ENCODE peak calls at places on chromosomes 2 and 18, in six cellular contexts. E is gastrocnemius medialis, P is SJSA1, W is heart right ventricle, Z is adrenal gland, S is OCI-LY7. T is an unnamed sample. For H3K9me3 and H3K36me3, the result is how much of the 10 kb centered on the place peaks cover.

GRCh38 chr2:43224131-43224570 is 2.3 kb downstream of the ZFP36L2 start:
- DNase-seq in E (peak), P (peak), W (peak), Z (peak), S (peak), T (no peak)

GRCh38 chr18:59662008-59662701 is 35.1 kb downstream of the CCBE1 start:
- DNase-seq in E (no peak), P (peak), W (no peak), Z (no peak), S (no peak), T (no peak)

GRCh38 chr18:39951321-39951720 is 2003.7 kb upstream of the PIK3C3 start:
- DNase-seq in E (no peak), P (no peak), W (no peak), Z (no peak), S (no peak), T (no peak)

GRCh38 chr2:152155209-152155608 is 20.4 kb downstream of the STAM2 start:
- DNase-seq in E (no peak), P (no peak), W (no peak), Z (no peak), S (no peak), T (no peak)

GRCh38 chr18:59518705-59519104 is 159.6 kb upstream of the LMAN1 start:
- DNase-seq in E (no peak), P (no peak), W (no peak), Z (no peak), S (no peak), T (no peak)

GRCh38 chr2:10028407-10028987 is 14.9 kb upstream of the KLF11 start:
- DNase-seq in E (no peak), P (no peak), W (no peak), Z (no peak), S (peak), T (no peak)

GRCh38 chr2:45821558-45822271 is 170.2 kb downstream of the PRKCE start:
- DNase-seq in E (peak), P (peak), W (peak), Z (peak), S (no peak), T (no peak)

GRCh38 chr2:10431797-10432196 is 16.3 kb downstream of the ODC1 start:
- DNase-seq in E (no peak), P (no peak), W (no peak), Z (no peak), S (no peak), T (no peak)

GRCh38 chr18:3995476-3996102 is 459.5 kb downstream of the DLGAP1 start:
- DNase-seq in E (no peak), P (peak), W (no peak), Z (peak), S (peak), T (peak)

GRCh38 chr2:218286570-218287459 is 5.5 kb downstream of the TMBIM1 start:
- DNase-seq in E (peak), P (peak), W (peak), Z (peak), S (peak), T (peak)

GRCh38 chr2:108877506-108877905 is 90.9 kb downstream of the CCDC138 start:
- DNase-seq in E (no peak), P (no peak), W (no peak), Z (no peak), S (no peak), T (no peak)

GRCh38 chr2:150674283-150674682 is 186.8 kb upstream of the RND3 start:
- DNase-seq in E (no peak), P (no peak), W (no peak), Z (no peak), S (no peak), T (no peak)

GRCh38 chr2:122236152-122236892 is 480.9 kb downstream of the TSN start:
- DNase-seq in E (peak), P (no peak), W (no peak), Z (peak), S (no peak), T (no peak)

GRCh38 chr2:151439127-151439526 is 29.4 kb downstream of the RIF1 start:
- DNase-seq in E (no peak), P (no peak), W (no peak), Z (no peak), S (no peak), T (no peak)

GRCh38 chr2:191245046-191245868 is at the start of gene MYO1B:
- DNase-seq in E (no peak), P (peak), W (peak), Z (no peak), S (no peak), T (peak)

GRCh38 chr18:13703899-13704298 is 22.5 kb downstream of the FAM210A start:
- DNase-seq in E (no peak), P (peak), W (no peak), Z (no peak), S (peak), T (no peak)

GRCh38 chr2:109174214-109174613 is 45.2 kb downstream of the SH3RF3 start:
- DNase-seq in E (no peak), P (no peak), W (no peak), Z (no peak), S (no peak), T (peak)

GRCh38 chr2:35410431-35411061 is 945.0 kb upstream of the CRIM1 start:
- DNase-seq in E (no peak), P (peak), W (peak), Z (peak), S (peak), T (no peak)

GRCh38 chr18:8963876-8964275 is 138.6 kb upstream of the NDUFV2 start:
- DNase-seq in E (no peak), P (no peak), W (no peak), Z (no peak), S (no peak), T (no peak)

GRCh38 chr2:85540131-85540587 is 1.2 kb downstream of the MAT2A start:
- DNase-seq in E (no peak), P (peak), W (no peak), Z (no peak), S (no peak), T (no peak)

GRCh38 chr2:9685637-9686036 is 54.8 kb upstream of the YWHAQ start:
- DNase-seq in E (no peak), P (no peak), W (no peak), Z (no peak), S (no peak), T (no peak)

GRCh38 chr2:210522399-210522798 is 34.0 kb upstream of the CPS1 start:
- DNase-seq in E (no peak), P (no peak), W (no peak), Z (no peak), S (no peak), T (no peak)

GRCh38 chr2:155675920-155676319 is 656.6 kb downstream of the NR4A2 start:
- DNase-seq in E (no peak), P (no peak), W (no peak), Z (no peak), S (no peak), T (no peak)

GRCh38 chr2:97857553-97857952 is 138.2 kb downstream of the TMEM131 start:
- DNase-seq in E (peak), P (no peak), W (no peak), Z (no peak), S (no peak), T (no peak)

GRCh38 chr2:166388488-166389070 is 12.8 kb upstream of the SCN9A start:
- DNase-seq in E (no peak), P (no peak), W (no peak), Z (no peak), S (no peak), T (no peak)

GRCh38 chr2:43220982-43221659 is 5.3 kb downstream of the ZFP36L2 start:
- DNase-seq in E (peak), P (peak), W (peak), Z (peak), S (peak), T (no peak)

GRCh38 chr18:44388347-44388746 is 292.3 kb upstream of the SETBP1 start:
- DNase-seq in E (no peak), P (no peak), W (no peak), Z (no peak), S (no peak), T (no peak)

GRCh38 chr2:47038656-47039501 is 116.2 kb downstream of the STPG4 start:
- DNase-seq in E (no peak), P (no peak), W (no peak), Z (no peak), S (no peak), T (no peak)

DNA sequence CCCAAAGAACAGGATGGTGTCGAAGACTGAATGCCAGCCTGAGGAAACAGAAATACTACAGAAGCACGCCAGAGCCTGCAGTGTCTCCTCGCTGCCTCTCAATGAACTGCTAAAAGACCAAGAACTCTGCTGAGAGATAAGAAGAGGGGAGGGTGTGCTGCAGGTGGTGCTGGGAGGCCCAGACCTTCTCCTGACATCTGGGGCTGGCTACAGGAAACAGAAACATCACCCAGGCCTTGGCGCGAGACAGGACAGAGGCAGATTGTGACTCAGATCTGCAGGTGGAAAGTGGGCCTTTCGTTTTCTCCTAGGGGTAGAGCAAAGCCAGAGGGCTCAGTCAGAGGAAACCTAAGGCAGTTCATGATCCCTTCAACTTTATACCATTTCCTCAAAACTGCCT is 250.3 kb upstream of the TCF4 start:
- DNase-seq in E (no peak), P (no peak), W (no peak), Z (no peak), S (no peak), T (no peak)
- H3K9me3 ChIP-seq in E (under half), P (under half), W (under half), Z (under half), S (under half), T (under half)

GRCh38 chr2:201205516-201205850 is 22.5 kb downstream of the CASP10 start:
- DNase-seq in E (no peak), P (no peak), W (no peak), Z (no peak), S (no peak), T (no peak)

GRCh38 chr2:201200345-201200744 is 17.4 kb downstream of the CASP10 start:
- DNase-seq in E (no peak), P (no peak), W (no peak), Z (no peak), S (no peak), T (no peak)

GRCh38 chr2:201201371-201201770 is 18.4 kb downstream of the CASP10 start:
- DNase-seq in E (no peak), P (no peak), W (no peak), Z (no peak), S (no peak), T (no peak)

GRCh38 chr2:201204655-201205515 is 21.9 kb downstream of the CASP10 start:
- DNase-seq in E (no peak), P (no peak), W (no peak), Z (no peak), S (peak), T (no peak)

GRCh38 chr2:201203916-201204654 is 21.1 kb downstream of the CASP10 start:
- DNase-seq in E (no peak), P (no peak), W (no peak), Z (peak), S (no peak), T (no peak)
- H3K36me3 ChIP-seq in E (under half), P (under half), W (under half), Z (under half), S (under half), T (under half)

GRCh38 chr2:141871913-141872634 is 258.7 kb downstream of the LRP1B start:
- DNase-seq in E (no peak), P (no peak), W (no peak), Z (no peak), S (no peak), T (no peak)

DNA sequence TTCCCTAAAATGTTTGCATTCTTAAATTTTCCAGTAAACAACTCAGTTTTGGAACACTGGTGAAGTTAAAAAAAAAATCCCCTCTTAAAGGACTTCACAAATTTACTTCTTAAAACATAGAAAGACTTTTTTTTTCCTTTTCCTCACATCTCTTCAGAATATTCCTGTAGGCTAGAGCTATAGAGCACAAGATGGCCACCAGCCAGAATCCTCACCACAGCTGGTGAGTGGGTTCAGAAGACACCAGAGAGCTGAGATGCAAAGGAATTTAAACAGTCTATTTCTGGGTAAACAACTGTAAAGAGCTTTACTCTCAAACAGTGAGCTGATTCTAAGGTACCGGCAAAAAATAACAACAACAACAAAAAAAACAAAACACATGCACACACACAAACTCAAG is 252.8 kb downstream of the LRP1B start:
- DNase-seq in E (no peak), P (no peak), W (no peak), Z (no peak), S (no peak), T (no peak)
- H3K9me3 ChIP-seq in E (under half), P (under half), W (under half), Z (under half), S (under half), T (under half)

DNA sequence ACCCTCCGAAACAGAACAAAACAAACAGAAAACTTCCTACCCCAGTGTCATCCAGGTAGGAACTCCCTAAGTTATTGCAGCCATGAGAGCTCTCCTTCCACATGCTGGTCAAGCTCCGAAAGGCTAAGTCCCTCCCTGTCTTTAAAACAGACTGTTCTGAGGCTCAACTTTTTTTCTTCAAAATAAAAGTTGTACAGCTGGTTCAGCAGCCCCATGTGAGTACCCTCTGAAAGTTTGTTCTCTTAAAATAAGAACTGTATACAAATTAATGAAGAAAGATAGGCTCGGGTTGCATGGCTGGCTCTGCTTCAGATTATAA is at the start of gene PDE1A:
- DNase-seq in E (no peak), P (no peak), W (no peak), Z (no peak), S (no peak), T (no peak)
- H3K36me3 ChIP-seq in E (under half), P (under half), W (under half), Z (under half), S (under half), T (under half)

T was measured in naive thymus-derived CD4-positive, alpha-beta T cell.